ENCODE peak calls at places on chromosomes 7 and 10, in ten cellular contexts. V is nephron progenitor cell; F is C1 segment of cervical spinal cord; Z is adipocyte; P is Ammon's horn; D is SJSA1; R is left cardiac atrium; Q is stimulated activated CD8-positive, alpha-beta memory T cell treated with anti-CD3 and anti-CD28 coated beads, Interleukin-15, amount 100 ng/mL, for 24 hours; X is heart right ventricle; M is NCI-H82. H is an unnamed sample.

GRCh38 chr10:128632694-128633093 is 506.5 kb upstream of the MKI67 start:
- DNase-seq in Z (no peak), Q (no peak), M (no peak), F (no peak), R (no peak), X (no peak), D (no peak), V (no peak), P (no peak), H (no peak)

GRCh38 chr10:46073564-46073963 is 27.5 kb upstream of the MSMB start:
- DNase-seq in Q (no peak), R (no peak), P (no peak), Z (no peak), V (no peak), X (no peak), M (no peak), F (no peak), D (no peak), H (no peak)

GRCh38 chr10:118968071-118968470 is 61.4 kb upstream of the NANOS1 start:
- DNase-seq in M (no peak), R (no peak), Z (no peak), D (no peak), Q (no peak), V (no peak), P (no peak), X (no peak), F (no peak), H (no peak)

GRCh38 chr7:90825779-90826178 is 229.7 kb downstream of the CDK14 start:
- DNase-seq in Z (peak), M (no peak), V (no peak), Q (no peak), R (no peak), F (no peak), D (no peak), X (no peak), P (no peak), H (no peak)

GRCh38 chr7:5139998-5140397 is 50.0 kb upstream of the WIPI2 start:
- DNase-seq in M (peak), P (peak), R (peak), F (no peak), D (no peak), Q (no peak), V (peak), X (no peak), Z (peak), H (peak)

GRCh38 chr10:97434055-97434454 is 8.1 kb downstream of the PGAM1 start:
- DNase-seq in M (peak), P (no peak), Q (no peak), F (no peak), R (no peak), Z (no peak), D (no peak), X (no peak), V (no peak), H (no peak)

GRCh38 chr7:33832326-33832725 is 73.0 kb upstream of the BMPER start:
- DNase-seq in M (peak), Q (no peak), R (no peak), X (no peak), D (no peak), Z (no peak), V (no peak), P (no peak), F (no peak), H (peak)

GRCh38 chr7:12802070-12802469 is 114.6 kb downstream of the ARL4A start:
- DNase-seq in M (no peak), D (no peak), F (no peak), Q (no peak), P (no peak), R (no peak), X (no peak), V (no peak), Z (no peak), H (no peak)

GRCh38 chr7:112876877-112877276 is 86.7 kb upstream of the TMEM168 start:
- DNase-seq in F (no peak), X (no peak), M (no peak), R (no peak), Z (no peak), D (no peak), P (no peak), V (no peak), Q (no peak), H (no peak)

GRCh38 chr7:20513897-20514296 is 101.6 kb upstream of the ABCB5 start:
- DNase-seq in X (no peak), Z (no peak), V (no peak), P (no peak), D (no peak), F (no peak), M (no peak), Q (no peak), R (no peak), H (no peak)

GRCh38 chr7:151349507-151349853 is 7.9 kb downstream of the NUB1 start:
- DNase-seq in X (no peak), P (no peak), D (no peak), R (no peak), Q (no peak), M (no peak), Z (no peak), F (no peak), V (peak), H (no peak)

GRCh38 chr10:118698421-118698820 is 56.3 kb downstream of the CACUL1 start:
- DNase-seq in R (peak), Z (peak), D (peak), P (no peak), V (no peak), F (no peak), X (no peak), M (no peak), Q (peak), H (no peak)

GRCh38 chr10:47318706-47319105 is 3.5 kb upstream of the GDF2 start:
- DNase-seq in V (no peak), X (no peak), P (no peak), Z (no peak), Q (no peak), R (no peak), F (no peak), D (no peak), M (no peak), H (no peak)

GRCh38 chr7:127810691-127811660 is 159.0 kb downstream of the SND1 start:
- DNase-seq in Q (no peak), M (peak), D (no peak), V (no peak), F (no peak), R (no peak), Z (peak), P (no peak), X (no peak), H (no peak)

GRCh38 chr7:23628370-23628769 is 31.2 kb downstream of the CCDC126 start:
- DNase-seq in P (peak), Z (no peak), F (no peak), X (no peak), M (no peak), D (no peak), Q (no peak), R (no peak), V (no peak), H (no peak)

GRCh38 chr7:103870664-103871063 is 118.8 kb downstream of the RELN start:
- DNase-seq in M (no peak), P (no peak), V (no peak), F (no peak), Z (no peak), Q (no peak), R (no peak), X (no peak), D (no peak), H (no peak)

GRCh38 chr10:93065675-93066543 is 5.3 kb downstream of the CYP26C1 start:
- DNase-seq in F (no peak), M (peak), X (peak), D (peak), Q (no peak), R (no peak), P (no peak), V (peak), Z (no peak), H (peak)

GRCh38 chr7:55532150-55532917 is 40.0 kb downstream of the VOPP1 start:
- DNase-seq in R (no peak), V (no peak), F (no peak), D (no peak), P (no peak), M (no peak), Z (no peak), X (no peak), Q (no peak), H (no peak)

GRCh38 chr10:83373659-83374058 is 765.6 kb upstream of the GHITM start:
- DNase-seq in X (no peak), Z (peak), F (no peak), D (no peak), V (peak), P (peak), Q (no peak), R (peak), M (peak), H (peak)

GRCh38 chr10:83607959-83608745 is 531.2 kb upstream of the GHITM start:
- DNase-seq in M (no peak), Z (peak), R (no peak), P (no peak), X (no peak), V (no peak), F (no peak), D (no peak), Q (no peak), H (no peak)

GRCh38 chr7:5997210-5997808 is 11.5 kb downstream of the PMS2 start:
- DNase-seq in D (peak), R (peak), M (peak), Z (peak), P (peak), X (no peak), F (no peak), V (peak), Q (no peak), H (peak)

GRCh38 chr10:27838291-27838690 is 92.7 kb upstream of the MKX start:
- DNase-seq in X (no peak), P (no peak), F (no peak), Q (no peak), V (no peak), D (no peak), Z (peak), R (no peak), M (no peak), H (no peak)

H was measured in retina.